ENCODE peak calls at places on chromosomes 3 and 15, in four cellular contexts. One of them, this sample, is unnamed.

GRCh38 chr15:37133619-37134018 is 33.3 kb upstream of the MEIS2 start:
- DNase-seq in NCI-H146: no peak
- DNase-seq in activated CD8-positive, alpha-beta memory T cell treated with anti-CD3 and anti-CD28 coated beads, Interleukin-2, amount 50 U/mL, for 48 hours: no peak
- DNase-seq in Caki2: peak; percentile 23
- DNase-seq in this sample: peak; percentile 2

GRCh38 chr3:31010491-31010890 is 116.0 kb upstream of the GADL1 start:
- DNase-seq in NCI-H146: no peak
- DNase-seq in activated CD8-positive, alpha-beta memory T cell treated with anti-CD3 and anti-CD28 coated beads, Interleukin-2, amount 50 U/mL, for 48 hours: no peak
- DNase-seq in Caki2: no peak
- DNase-seq in this sample: no peak

GRCh38 chr15:65085990-65086679 is 9.6 kb downstream of the KBTBD13 start:
- DNase-seq in NCI-H146: peak; percentile 38
- DNase-seq in activated CD8-positive, alpha-beta memory T cell treated with anti-CD3 and anti-CD28 coated beads, Interleukin-2, amount 50 U/mL, for 48 hours: no peak
- DNase-seq in Caki2: peak; percentile 30
- DNase-seq in this sample: no peak

GRCh38 chr15:31344266-31344665 is 17.6 kb downstream of the KLF13 start:
- DNase-seq in NCI-H146: no peak
- DNase-seq in activated CD8-positive, alpha-beta memory T cell treated with anti-CD3 and anti-CD28 coated beads, Interleukin-2, amount 50 U/mL, for 48 hours: no peak
- DNase-seq in Caki2: no peak
- DNase-seq in this sample: no peak

GRCh38 chr3:133540896-133541674 is 32.4 kb upstream of the CDV3 start:
- DNase-seq in NCI-H146: no peak
- DNase-seq in activated CD8-positive, alpha-beta memory T cell treated with anti-CD3 and anti-CD28 coated beads, Interleukin-2, amount 50 U/mL, for 48 hours: no peak
- DNase-seq in Caki2: peak; percentile 61
- DNase-seq in this sample: no peak

GRCh38 chr3:141410861-141411771 is 42.8 kb downstream of the ZBTB38 start:
- DNase-seq in NCI-H146: peak; percentile 81
- DNase-seq in activated CD8-positive, alpha-beta memory T cell treated with anti-CD3 and anti-CD28 coated beads, Interleukin-2, amount 50 U/mL, for 48 hours: no peak
- DNase-seq in Caki2: no peak
- DNase-seq in this sample: no peak

GRCh38 chr3:46947981-46948791 is 28.4 kb downstream of the CCDC12 start:
- DNase-seq in NCI-H146: peak; percentile 23
- DNase-seq in activated CD8-positive, alpha-beta memory T cell treated with anti-CD3 and anti-CD28 coated beads, Interleukin-2, amount 50 U/mL, for 48 hours: peak; percentile 74
- DNase-seq in Caki2: peak; percentile 55
- DNase-seq in this sample: no peak

GRCh38 chr15:96067677-96068076 is 262.8 kb upstream of the NR2F2 start:
- DNase-seq in NCI-H146: no peak
- DNase-seq in activated CD8-positive, alpha-beta memory T cell treated with anti-CD3 and anti-CD28 coated beads, Interleukin-2, amount 50 U/mL, for 48 hours: no peak
- DNase-seq in Caki2: no peak
- DNase-seq in this sample: no peak

GRCh38 chr3:138371070-138371950 is 22.9 kb downstream of the MRAS start:
- DNase-seq in NCI-H146: no peak
- DNase-seq in activated CD8-positive, alpha-beta memory T cell treated with anti-CD3 and anti-CD28 coated beads, Interleukin-2, amount 50 U/mL, for 48 hours: no peak
- DNase-seq in Caki2: no peak
- DNase-seq in this sample: no peak

GRCh38 chr3:127784865-127785710 is 37.2 kb downstream of the MGLL start:
- DNase-seq in NCI-H146: peak; percentile 97
- DNase-seq in activated CD8-positive, alpha-beta memory T cell treated with anti-CD3 and anti-CD28 coated beads, Interleukin-2, amount 50 U/mL, for 48 hours: no peak
- DNase-seq in Caki2: no peak
- DNase-seq in this sample: no peak

GRCh38 chr3:179068779-179069530 is 2.7 kb downstream of the ZMAT3 start:
- DNase-seq in NCI-H146: peak; percentile 30
- DNase-seq in activated CD8-positive, alpha-beta memory T cell treated with anti-CD3 and anti-CD28 coated beads, Interleukin-2, amount 50 U/mL, for 48 hours: no peak
- DNase-seq in Caki2: no peak
- DNase-seq in this sample: no peak

GRCh38 chr3:178546079-178546478 is 9.8 kb downstream of the KCNMB2 start:
- DNase-seq in NCI-H146: no peak
- DNase-seq in activated CD8-positive, alpha-beta memory T cell treated with anti-CD3 and anti-CD28 coated beads, Interleukin-2, amount 50 U/mL, for 48 hours: no peak
- DNase-seq in Caki2: no peak
- DNase-seq in this sample: no peak

GRCh38 chr3:27633224-27633545 is 88.9 kb downstream of the EOMES start:
- DNase-seq in NCI-H146: peak; percentile 58
- DNase-seq in activated CD8-positive, alpha-beta memory T cell treated with anti-CD3 and anti-CD28 coated beads, Interleukin-2, amount 50 U/mL, for 48 hours: no peak
- DNase-seq in Caki2: no peak
- DNase-seq in this sample: no peak

GRCh38 chr15:71802770-71803169 is 7.6 kb upstream of the NR2E3 start:
- DNase-seq in NCI-H146: no peak
- DNase-seq in activated CD8-positive, alpha-beta memory T cell treated with anti-CD3 and anti-CD28 coated beads, Interleukin-2, amount 50 U/mL, for 48 hours: peak; percentile 75
- DNase-seq in Caki2: no peak
- DNase-seq in this sample: no peak

GRCh38 chr15:75904241-75904631 is 558 bp downstream of the FBXO22 start:
- DNase-seq in NCI-H146: peak; percentile 63
- DNase-seq in activated CD8-positive, alpha-beta memory T cell treated with anti-CD3 and anti-CD28 coated beads, Interleukin-2, amount 50 U/mL, for 48 hours: no peak
- DNase-seq in Caki2: no peak
- DNase-seq in this sample: no peak

GRCh38 chr3:133573629-133574194 is at the start of gene CDV3:
- DNase-seq in NCI-H146: no peak
- DNase-seq in activated CD8-positive, alpha-beta memory T cell treated with anti-CD3 and anti-CD28 coated beads, Interleukin-2, amount 50 U/mL, for 48 hours: no peak
- DNase-seq in Caki2: no peak
- DNase-seq in this sample: no peak

GRCh38 chr3:130700541-130700940 is 46.1 kb downstream of the PIK3R4 start:
- DNase-seq in NCI-H146: no peak
- DNase-seq in activated CD8-positive, alpha-beta memory T cell treated with anti-CD3 and anti-CD28 coated beads, Interleukin-2, amount 50 U/mL, for 48 hours: no peak
- DNase-seq in Caki2: no peak
- DNase-seq in this sample: no peak

GRCh38 chr3:10468611-10469354 is 36.6 kb downstream of the ATP2B2 start:
- DNase-seq in NCI-H146: no peak
- DNase-seq in activated CD8-positive, alpha-beta memory T cell treated with anti-CD3 and anti-CD28 coated beads, Interleukin-2, amount 50 U/mL, for 48 hours: no peak
- DNase-seq in Caki2: no peak
- DNase-seq in this sample: peak; percentile 50

GRCh38 chr3:52471371-52472238 is 16.2 kb downstream of the NISCH start:
- DNase-seq in NCI-H146: no peak
- DNase-seq in activated CD8-positive, alpha-beta memory T cell treated with anti-CD3 and anti-CD28 coated beads, Interleukin-2, amount 50 U/mL, for 48 hours: peak; percentile 68
- DNase-seq in Caki2: no peak
- DNase-seq in this sample: no peak

GRCh38 chr15:43249699-43250203 is 17.0 kb downstream of the TGM5 start:
- DNase-seq in NCI-H146: no peak
- DNase-seq in activated CD8-positive, alpha-beta memory T cell treated with anti-CD3 and anti-CD28 coated beads, Interleukin-2, amount 50 U/mL, for 48 hours: peak; percentile 43
- DNase-seq in Caki2: no peak
- DNase-seq in this sample: no peak

GRCh38 chr3:101850327-101851048 is 1.2 kb downstream of the NFKBIZ start:
- DNase-seq in NCI-H146: peak; percentile 11
- DNase-seq in activated CD8-positive, alpha-beta memory T cell treated with anti-CD3 and anti-CD28 coated beads, Interleukin-2, amount 50 U/mL, for 48 hours: no peak
- DNase-seq in Caki2: no peak
- DNase-seq in this sample: no peak

GRCh38 chr15:25136119-25136518 is 181.3 kb downstream of the SNRPN start:
- DNase-seq in NCI-H146: peak; percentile 0
- DNase-seq in activated CD8-positive, alpha-beta memory T cell treated with anti-CD3 and anti-CD28 coated beads, Interleukin-2, amount 50 U/mL, for 48 hours: no peak
- DNase-seq in Caki2: no peak
- DNase-seq in this sample: no peak

GRCh38 chr3:197083486-197083885 is 53.9 kb upstream of the MELTF start:
- DNase-seq in NCI-H146: no peak
- DNase-seq in activated CD8-positive, alpha-beta memory T cell treated with anti-CD3 and anti-CD28 coated beads, Interleukin-2, amount 50 U/mL, for 48 hours: peak; percentile 58
- DNase-seq in Caki2: peak; percentile 20
- DNase-seq in this sample: no peak

GRCh38 chr3:131561511-131561910 is 58.7 kb upstream of the MRPL3 start:
- DNase-seq in NCI-H146: no peak
- DNase-seq in activated CD8-positive, alpha-beta memory T cell treated with anti-CD3 and anti-CD28 coated beads, Interleukin-2, amount 50 U/mL, for 48 hours: no peak
- DNase-seq in Caki2: no peak
- DNase-seq in this sample: no peak

GRCh38 chr3:3800076-3800448 is 831 bp downstream of the LRRN1 start:
- DNase-seq in NCI-H146: peak; percentile 6
- DNase-seq in activated CD8-positive, alpha-beta memory T cell treated with anti-CD3 and anti-CD28 coated beads, Interleukin-2, amount 50 U/mL, for 48 hours: peak; percentile 56
- DNase-seq in Caki2: no peak
- DNase-seq in this sample: no peak

GRCh38 chr3:134134240-134134639 is 104.5 kb upstream of the SLCO2A1 start:
- DNase-seq in NCI-H146: no peak
- DNase-seq in activated CD8-positive, alpha-beta memory T cell treated with anti-CD3 and anti-CD28 coated beads, Interleukin-2, amount 50 U/mL, for 48 hours: no peak
- DNase-seq in Caki2: no peak
- DNase-seq in this sample: no peak

GRCh38 chr3:41986566-41986965 is 24.7 kb upstream of the ULK4 start:
- DNase-seq in NCI-H146: no peak
- DNase-seq in activated CD8-positive, alpha-beta memory T cell treated with anti-CD3 and anti-CD28 coated beads, Interleukin-2, amount 50 U/mL, for 48 hours: no peak
- DNase-seq in Caki2: no peak
- DNase-seq in this sample: no peak

GRCh38 chr3:23548706-23549105 is 257.0 kb upstream of the UBE2E1 start:
- DNase-seq in NCI-H146: no peak
- DNase-seq in activated CD8-positive, alpha-beta memory T cell treated with anti-CD3 and anti-CD28 coated beads, Interleukin-2, amount 50 U/mL, for 48 hours: no peak
- DNase-seq in Caki2: no peak
- DNase-seq in this sample: no peak

GRCh38 chr15:39084683-39085530 is 496.0 kb upstream of the THBS1 start:
- DNase-seq in NCI-H146: no peak
- DNase-seq in activated CD8-positive, alpha-beta memory T cell treated with anti-CD3 and anti-CD28 coated beads, Interleukin-2, amount 50 U/mL, for 48 hours: no peak
- DNase-seq in Caki2: no peak
- DNase-seq in this sample: peak; percentile 86

GRCh38 chr3:111582114-111582461 is 13.1 kb downstream of the ZBED2 start:
- DNase-seq in NCI-H146: no peak
- DNase-seq in activated CD8-positive, alpha-beta memory T cell treated with anti-CD3 and anti-CD28 coated beads, Interleukin-2, amount 50 U/mL, for 48 hours: no peak
- DNase-seq in Caki2: peak; percentile 68
- DNase-seq in this sample: no peak

GRCh38 chr3:48516571-48516970 is 12.6 kb upstream of the SHISA5 start:
- DNase-seq in NCI-H146: no peak
- DNase-seq in activated CD8-positive, alpha-beta memory T cell treated with anti-CD3 and anti-CD28 coated beads, Interleukin-2, amount 50 U/mL, for 48 hours: no peak
- DNase-seq in Caki2: no peak
- DNase-seq in this sample: no peak

GRCh38 chr15:76332796-76333195 is 3.8 kb upstream of the ISL2 start:
- DNase-seq in NCI-H146: no peak
- DNase-seq in activated CD8-positive, alpha-beta memory T cell treated with anti-CD3 and anti-CD28 coated beads, Interleukin-2, amount 50 U/mL, for 48 hours: no peak
- DNase-seq in Caki2: no peak
- DNase-seq in this sample: no peak

This sample was measured in NCI-H1694.